ENCODE peak calls at places on chromosomes 12 and 14, in four cellular contexts. N is heart left ventricle, M is AG04450, C is natural killer cell. E is an unnamed sample.

GRCh38 chr14:49623941-49624806 is 3.6 kb downstream of the MGAT2 start:
- DNase-seq in N (no peak), M (no peak), C (no peak), E (no peak)

GRCh38 chr12:7433276-7433822 is 10.6 kb downstream of the CD163L1 start:
- DNase-seq in N (no peak), M (peak), C (no peak), E (no peak)

GRCh38 chr12:130973109-130973508 is 19.4 kb downstream of the ADGRD1 start:
- DNase-seq in N (no peak), M (no peak), C (no peak), E (no peak)

GRCh38 chr12:6367969-6368892 is 7.1 kb downstream of the SCNN1A start:
- DNase-seq in N (no peak), M (no peak), C (no peak), E (peak)

GRCh38 chr14:82621881-82622450 is 1088.3 kb upstream of the SEL1L start:
- DNase-seq in N (no peak), M (no peak), C (no peak), E (no peak)

GRCh38 chr12:49766115-49766455 is 24.7 kb downstream of the TMBIM6 start:
- DNase-seq in N (no peak), M (no peak), C (no peak), E (no peak)

GRCh38 chr14:33127531-33127930 is 188.9 kb downstream of the NPAS3 start:
- DNase-seq in N (no peak), M (no peak), C (no peak), E (no peak)

GRCh38 chr14:79419571-79420327 is 791.6 kb downstream of the DIO2 start:
- DNase-seq in N (no peak), M (no peak), C (no peak), E (no peak)

GRCh38 chr14:24425704-24426103 is 3.8 kb downstream of the CBLN3 start:
- DNase-seq in N (no peak), M (no peak), C (no peak), E (no peak)

GRCh38 chr12:27015730-27016076 is 1.5 kb upstream of the TM7SF3 start:
- DNase-seq in N (no peak), M (no peak), C (no peak), E (no peak)
- TF ChIP-seq CTCF in N (peak), M (peak), C (peak), E (peak)

DNA sequence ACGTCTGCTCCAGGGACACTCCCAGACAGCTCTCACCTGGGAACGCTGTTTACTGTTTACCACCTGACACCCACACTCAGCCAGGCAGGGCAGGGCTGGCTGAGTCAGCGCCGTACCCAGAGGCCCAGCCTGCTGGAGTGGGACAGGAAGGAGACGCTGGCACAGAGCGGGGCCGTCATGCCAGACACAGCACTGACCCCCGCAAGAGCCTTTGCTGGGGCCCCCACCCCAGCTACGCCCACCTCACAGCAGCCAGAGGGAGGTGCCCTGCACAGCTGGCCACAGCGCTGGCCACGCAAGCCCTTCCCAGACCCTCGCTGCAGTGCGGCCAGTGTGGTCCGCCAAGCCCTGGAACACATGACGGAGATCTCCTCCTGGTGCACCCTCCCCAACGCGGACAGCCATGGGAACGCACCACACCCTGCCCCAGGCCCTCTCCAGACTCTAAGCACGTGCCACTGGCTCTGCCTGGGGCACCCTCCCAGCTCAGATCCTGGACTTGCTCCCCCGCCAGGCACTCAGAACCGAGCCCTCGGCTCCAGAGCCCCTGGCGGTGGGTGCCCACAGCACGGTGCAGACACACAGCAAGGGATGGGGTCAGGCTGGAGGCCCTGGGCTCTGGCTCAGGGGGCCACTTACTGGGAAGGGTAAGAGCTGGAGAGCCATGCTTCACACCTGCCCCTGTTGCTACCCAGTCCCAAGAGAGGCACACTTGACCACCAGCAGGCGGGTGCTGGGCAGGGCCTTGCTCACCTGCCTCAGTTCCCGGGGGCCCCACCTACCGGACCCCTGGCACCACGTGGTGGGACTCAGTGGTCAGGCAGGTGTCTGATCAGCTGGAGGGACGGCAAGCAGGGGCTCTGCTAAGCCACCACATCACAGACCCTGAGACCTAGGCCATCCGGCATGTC is 5.6 kb downstream of the AHNAK2 start:
- DNase-seq in N (no peak), M (no peak), C (no peak), E (peak)
- TF ChIP-seq CTCF in N (no peak), M (no peak), C (no peak), E (no peak)

GRCh38 chr14:37340353-37340752 is 142.6 kb downstream of the MIPOL1 start:
- DNase-seq in N (no peak), M (no peak), C (no peak), E (no peak)
- TF ChIP-seq CTCF in N (no peak), M (peak), C (no peak), E (no peak)

DNA sequence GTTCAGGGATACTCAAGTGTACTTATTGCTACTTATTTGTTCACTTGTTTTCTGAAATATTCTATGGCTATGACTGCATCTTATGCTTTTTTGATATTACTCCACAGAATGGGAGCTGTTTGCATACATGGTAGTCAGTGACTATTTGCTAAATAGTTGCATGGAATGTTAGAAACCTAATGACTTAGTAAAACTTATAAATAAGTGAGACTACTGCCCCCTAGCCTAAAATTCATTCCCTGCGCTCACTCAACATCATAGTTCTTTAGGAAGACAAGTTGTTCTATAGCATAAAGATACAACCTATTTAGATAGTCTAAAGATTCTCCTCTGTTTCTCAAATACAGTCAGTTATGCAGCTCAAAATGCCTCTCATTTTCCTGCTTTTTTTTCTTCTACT is 305.5 kb downstream of the CEP128 start:
- DNase-seq in N (no peak), M (no peak), C (no peak), E (no peak)
- TF ChIP-seq CTCF in N (no peak), M (peak), C (no peak), E (no peak)

GRCh38 chr14:61472025-61472672 is 150.8 kb downstream of the PRKCH start:
- DNase-seq in N (peak), M (peak), C (no peak), E (peak)

GRCh38 chr14:61471297-61471980 is 150.1 kb downstream of the PRKCH start:
- DNase-seq in N (peak), M (no peak), C (no peak), E (no peak)

GRCh38 chr14:61470954-61471279 is 149.5 kb downstream of the PRKCH start:
- DNase-seq in N (no peak), M (no peak), C (no peak), E (no peak)

GRCh38 chr14:61469771-61470170 is 148.4 kb downstream of the PRKCH start:
- DNase-seq in N (no peak), M (no peak), C (no peak), E (no peak)

DNA sequence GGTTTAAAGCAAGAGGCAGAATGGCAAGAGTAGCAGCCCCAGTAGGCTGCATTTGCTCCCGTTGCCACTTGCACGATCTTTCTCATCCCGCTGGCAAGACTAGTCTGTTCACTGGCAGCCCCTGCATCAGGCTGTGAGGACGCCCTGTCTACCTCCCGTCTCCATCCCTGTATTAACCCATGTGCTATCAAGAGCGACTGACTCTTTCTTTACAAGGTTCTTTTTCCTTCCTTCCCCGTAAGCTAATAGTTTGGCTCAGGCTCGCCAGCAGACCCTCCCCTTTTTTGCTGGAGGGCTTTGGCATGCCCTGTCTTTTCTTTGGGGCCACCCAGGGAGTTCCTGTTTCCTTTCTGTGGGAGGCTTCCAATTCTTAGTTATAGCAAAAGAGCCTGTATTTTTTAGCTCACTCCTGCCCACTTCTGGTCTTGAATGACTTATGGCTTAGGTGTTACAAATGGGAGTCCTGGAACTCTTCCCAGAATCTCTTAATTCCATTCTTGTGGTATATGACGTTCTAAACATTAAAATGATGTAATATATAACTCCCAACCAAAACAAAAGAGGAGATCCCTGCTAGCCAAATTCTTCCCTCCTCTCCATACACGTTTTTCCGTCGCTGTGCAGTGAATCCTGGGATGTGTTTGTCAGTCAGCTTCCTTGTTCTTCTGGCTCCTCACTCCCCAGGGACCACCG is 149.0 kb downstream of the PRKCH start:
- DNase-seq in N (peak), M (peak), C (no peak), E (no peak)
- TF ChIP-seq CTCF in N (peak), M (peak), C (no peak), E (no peak)

DNA sequence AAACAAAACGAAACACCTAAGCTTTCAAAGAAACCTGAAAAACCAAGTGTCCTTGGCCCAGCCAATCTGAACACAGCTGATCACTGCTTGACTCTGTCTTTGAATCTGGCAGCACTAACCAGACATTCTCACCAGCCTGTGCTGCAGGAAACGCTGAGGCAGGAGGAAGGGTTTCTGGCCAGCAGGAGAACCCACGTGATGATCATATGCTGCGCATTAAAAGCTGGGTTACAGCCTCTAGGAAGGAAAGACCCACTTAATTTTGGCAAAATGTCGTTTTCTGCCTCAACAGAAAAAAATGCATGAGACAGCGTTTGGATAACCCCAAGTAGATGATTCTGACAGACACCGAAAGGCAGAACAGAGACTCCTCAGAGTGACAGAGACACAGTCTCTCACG is 9.8 kb downstream of the APPL2 start:
- DNase-seq in N (peak), M (peak), C (no peak), E (no peak)
- TF ChIP-seq CTCF in N (no peak), M (no peak), C (no peak), E (no peak)

GRCh38 chr12:77152623-77153193 is 87.3 kb upstream of the E2F7 start:
- DNase-seq in N (no peak), M (peak), C (no peak), E (no peak)
- TF ChIP-seq CTCF in N (peak), M (peak), C (no peak), E (no peak)

GRCh38 chr14:77033622-77034521 is 5.4 kb upstream of the IRF2BPL start:
- DNase-seq in N (peak), M (peak), C (peak), E (peak)
- TF ChIP-seq CTCF in N (no peak), M (no peak), C (no peak), E (no peak)

DNA sequence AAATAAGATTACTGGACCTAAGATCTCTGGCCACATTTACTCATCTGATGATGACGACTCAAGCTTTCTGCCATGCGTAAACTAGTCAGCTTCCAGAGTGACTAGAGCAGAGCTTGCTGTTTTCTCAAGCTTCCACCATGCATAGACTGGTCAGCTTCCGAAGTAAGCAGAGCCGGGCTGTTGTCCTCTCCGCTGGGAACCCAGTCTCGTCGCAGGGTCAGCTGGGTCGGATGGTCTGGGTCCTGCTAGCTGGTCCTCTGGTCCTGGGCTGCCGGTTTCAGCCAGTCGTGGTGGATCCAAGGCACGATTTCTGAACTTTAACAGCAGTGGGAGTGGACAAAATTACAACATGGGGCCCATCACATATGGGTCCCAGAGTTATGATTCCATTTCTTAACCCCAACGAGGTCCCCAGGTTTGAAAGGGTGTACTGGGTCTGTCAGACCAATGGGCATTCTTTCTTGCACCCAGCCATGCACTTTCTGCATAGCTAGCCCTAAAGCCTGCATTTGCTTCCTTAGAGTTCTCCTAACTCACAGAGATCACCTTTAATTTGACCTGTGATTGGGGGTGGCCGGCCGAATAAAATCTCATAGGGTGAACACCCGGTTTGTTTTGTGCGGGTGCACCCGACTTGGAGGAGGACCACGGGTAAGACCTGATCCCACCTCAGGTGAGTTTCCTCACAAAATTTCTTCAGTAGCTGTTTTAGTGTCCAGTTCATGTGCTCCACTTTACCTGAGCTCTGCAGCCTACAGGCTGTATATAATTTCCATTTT is 1312.8 kb downstream of the TMEM121 start:
- DNase-seq in N (no peak), M (no peak), C (no peak), E (no peak)
- TF ChIP-seq CTCF in N (no peak), M (no peak), C (no peak), E (no peak)